ENCODE peak calls at places on chromosome 12, in eight cellular contexts. E is MM.1S, U is tibial nerve, O is uterus, J is BE2C, H is breast epithelium, I is left lung, A is heart right ventricle. Z is an unnamed sample. For H3K27me3, the result is how much of the 10 kb centered on the place peaks cover.

GRCh38 chr12:93115198-93115601 is 186.1 kb upstream of the EEA1 start:
- DNase-seq in E (no peak), U (no peak), O (no peak), J (no peak), H (no peak), I (no peak), A (no peak), Z (no peak)

GRCh38 chr12:100234591-100235304 is 32.1 kb downstream of the DEPDC4 start:
- DNase-seq in E (peak), U (no peak), O (no peak), J (no peak), H (no peak), I (no peak), A (no peak), Z (peak)

GRCh38 chr12:41940571-41940970 is 204.1 kb downstream of the GXYLT1 start:
- DNase-seq in E (no peak), U (no peak), O (no peak), J (no peak), H (no peak), I (no peak), A (no peak), Z (no peak)

GRCh38 chr12:120229583-120230325 is 28.8 kb upstream of the RPLP0 start:
- DNase-seq in E (no peak), U (no peak), O (no peak), J (peak), H (no peak), I (no peak), A (peak), Z (no peak)

GRCh38 chr12:46556105-46556559 is 183.6 kb upstream of the SLC38A2 start:
- DNase-seq in E (peak), U (no peak), O (no peak), J (no peak), H (no peak), I (no peak), A (no peak), Z (peak)

GRCh38 chr12:71661977-71662522 is 1.6 kb downstream of the ZFC3H1 start:
- DNase-seq in E (no peak), U (no peak), O (no peak), J (no peak), H (no peak), I (no peak), A (no peak), Z (peak)

GRCh38 chr12:16526693-16527092 is 79.3 kb downstream of the LMO3 start:
- DNase-seq in E (no peak), U (no peak), O (peak), J (no peak), H (no peak), I (no peak), A (no peak), Z (peak)

GRCh38 chr12:14384783-14385638 is 19.5 kb downstream of the ATF7IP start:
- DNase-seq in E (peak), U (no peak), O (peak), J (peak), H (peak), I (no peak), A (peak), Z (peak)

GRCh38 chr12:10363922-10364838 is 25.7 kb downstream of the KLRK1 start:
- DNase-seq in E (peak), U (no peak), O (peak), J (no peak), H (no peak), I (peak), A (no peak), Z (peak)

GRCh38 chr12:82363990-82364389 is 5.7 kb downstream of the METTL25 start:
- DNase-seq in E (no peak), U (no peak), O (no peak), J (no peak), H (no peak), I (no peak), A (no peak), Z (no peak)

GRCh38 chr12:1500095-1500801 is 94.1 kb downstream of the FBXL14 start:
- DNase-seq in E (no peak), U (peak), O (no peak), J (peak), H (no peak), I (no peak), A (peak), Z (peak)

GRCh38 chr12:102454808-102455760 is 25.3 kb downstream of the IGF1 start:
- DNase-seq in E (no peak), U (no peak), O (peak), J (no peak), H (no peak), I (peak), A (no peak), Z (no peak)

GRCh38 chr12:92784356-92784755 is 81.6 kb downstream of the PLEKHG7 start:
- DNase-seq in E (no peak), U (no peak), O (no peak), J (no peak), H (no peak), I (no peak), A (no peak), Z (peak)

GRCh38 chr12:21962236-21962635 is 21.0 kb upstream of the ABCC9 start:
- DNase-seq in E (no peak), U (no peak), O (no peak), J (no peak), H (no peak), I (no peak), A (no peak), Z (peak)

GRCh38 chr12:105508096-105508495 is 177.6 kb downstream of the C12orf75 start:
- DNase-seq in E (no peak), U (no peak), O (no peak), J (no peak), H (no peak), I (no peak), A (no peak), Z (no peak)

GRCh38 chr12:120390540-120391120 is 21.7 kb upstream of the MSI1 start:
- DNase-seq in E (no peak), U (no peak), O (no peak), J (no peak), H (no peak), I (no peak), A (no peak), Z (no peak)

GRCh38 chr12:129886541-129886940 is 17.3 kb downstream of the TMEM132D start:
- DNase-seq in E (no peak), U (no peak), O (no peak), J (no peak), H (no peak), I (no peak), A (no peak), Z (no peak)

GRCh38 chr12:75996907-75997447 is 34.6 kb downstream of the PHLDA1 start:
- DNase-seq in E (no peak), U (no peak), O (no peak), J (no peak), H (no peak), I (no peak), A (no peak), Z (peak)

GRCh38 chr12:62446741-62447452 is 19.7 kb upstream of the MON2 start:
- DNase-seq in E (no peak), U (no peak), O (no peak), J (no peak), H (no peak), I (no peak), A (no peak), Z (no peak)

GRCh38 chr12:64781374-64782029 is 22.3 kb upstream of the GNS start:
- DNase-seq in E (peak), U (no peak), O (no peak), J (no peak), H (no peak), I (no peak), A (no peak), Z (no peak)

GRCh38 chr12:47838286-47838931 is 18.7 kb upstream of the HDAC7 start:
- DNase-seq in E (no peak), U (no peak), O (peak), J (peak), H (no peak), I (no peak), A (no peak), Z (no peak)

GRCh38 chr12:46490635-46491034 is 118.1 kb upstream of the SLC38A2 start:
- DNase-seq in E (no peak), U (no peak), O (no peak), J (no peak), H (no peak), I (no peak), A (no peak), Z (no peak)

GRCh38 chr12:47854531-47854930 is 34.8 kb upstream of the HDAC7 start:
- DNase-seq in E (no peak), U (no peak), O (no peak), J (no peak), H (no peak), I (no peak), A (no peak), Z (no peak)

GRCh38 chr12:51546102-51546501 is 44.9 kb upstream of the SCN8A start:
- DNase-seq in E (no peak), U (no peak), O (no peak), J (no peak), H (no peak), I (no peak), A (no peak), Z (no peak)

GRCh38 chr12:5706247-5706646 is 238.8 kb downstream of the ANO2 start:
- DNase-seq in E (no peak), U (no peak), O (no peak), J (no peak), H (no peak), I (no peak), A (no peak), Z (no peak)

GRCh38 chr12:39620664-39621658 is 1.4 kb upstream of the ABCD2 start:
- DNase-seq in E (peak), U (no peak), O (no peak), J (peak), H (no peak), I (no peak), A (no peak), Z (no peak)
- H3K4me3 ChIP-seq in E (peak), U (peak), O (peak), J (peak), H (peak), I (peak), A (peak), Z (peak)

GRCh38 chr12:27807063-27807703 is 27.1 kb upstream of the MANSC4 start:
- DNase-seq in E (no peak), U (no peak), O (no peak), J (no peak), H (no peak), I (no peak), A (no peak), Z (no peak)
- TF ChIP-seq CTCF in E (no peak), U (no peak), O (no peak), J (peak), H (no peak), I (no peak), A (no peak), Z (no peak)

GRCh38 chr12:53781218-53781801 is 29.5 kb upstream of the CISTR start:
- DNase-seq in E (no peak), U (no peak), O (no peak), J (no peak), H (no peak), I (no peak), A (no peak), Z (no peak)
- H3K27me3 ChIP-seq in E (under half), U (under half), O (under half), J (half or more), H (under half), I (half or more), A (half or more), Z (under half)

DNA sequence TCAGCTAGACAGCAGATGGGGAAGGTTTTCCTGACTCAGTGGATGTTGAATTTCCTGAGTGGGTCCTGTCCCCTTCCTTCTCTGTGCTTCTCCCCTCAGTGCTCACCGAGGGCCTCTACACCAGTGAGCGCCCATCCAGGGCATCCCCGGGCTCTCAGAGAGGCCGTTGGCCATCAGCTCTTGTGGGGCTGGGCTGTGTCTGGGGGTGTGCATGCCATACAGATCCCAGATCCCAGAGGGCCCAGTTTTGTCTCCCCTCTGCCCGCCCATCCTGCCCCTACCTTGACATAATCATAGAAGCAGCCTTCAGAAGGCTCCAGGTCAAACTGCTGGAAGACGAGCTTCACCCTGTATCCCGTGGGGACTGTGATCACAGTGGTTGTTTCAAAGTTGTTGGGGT is 1.1 kb downstream of the C1R start:
- DNase-seq in E (no peak), U (no peak), O (no peak), J (no peak), H (no peak), I (no peak), A (no peak), Z (no peak)
- H3K4me3 ChIP-seq in E (no peak), U (peak), O (peak), J (no peak), H (peak), I (peak), A (peak), Z (no peak)

GRCh38 chr12:123271182-123271491 is 519 bp downstream of the CDK2AP1 start:
- DNase-seq in E (peak), U (no peak), O (peak), J (peak), H (no peak), I (peak), A (peak), Z (no peak)
- TF ChIP-seq CTCF in E (no peak), U (peak), O (no peak), J (peak), H (peak), I (peak), A (peak), Z (no peak)

GRCh38 chr12:126727218-126727601 is 1539.8 kb upstream of the TMEM132C start:
- DNase-seq in E (no peak), U (no peak), O (no peak), J (no peak), H (no peak), I (no peak), A (no peak), Z (no peak)

GRCh38 chr12:126727656-126728055 is 1539.3 kb upstream of the TMEM132C start:
- DNase-seq in E (no peak), U (no peak), O (no peak), J (no peak), H (no peak), I (no peak), A (no peak), Z (no peak)

DNA sequence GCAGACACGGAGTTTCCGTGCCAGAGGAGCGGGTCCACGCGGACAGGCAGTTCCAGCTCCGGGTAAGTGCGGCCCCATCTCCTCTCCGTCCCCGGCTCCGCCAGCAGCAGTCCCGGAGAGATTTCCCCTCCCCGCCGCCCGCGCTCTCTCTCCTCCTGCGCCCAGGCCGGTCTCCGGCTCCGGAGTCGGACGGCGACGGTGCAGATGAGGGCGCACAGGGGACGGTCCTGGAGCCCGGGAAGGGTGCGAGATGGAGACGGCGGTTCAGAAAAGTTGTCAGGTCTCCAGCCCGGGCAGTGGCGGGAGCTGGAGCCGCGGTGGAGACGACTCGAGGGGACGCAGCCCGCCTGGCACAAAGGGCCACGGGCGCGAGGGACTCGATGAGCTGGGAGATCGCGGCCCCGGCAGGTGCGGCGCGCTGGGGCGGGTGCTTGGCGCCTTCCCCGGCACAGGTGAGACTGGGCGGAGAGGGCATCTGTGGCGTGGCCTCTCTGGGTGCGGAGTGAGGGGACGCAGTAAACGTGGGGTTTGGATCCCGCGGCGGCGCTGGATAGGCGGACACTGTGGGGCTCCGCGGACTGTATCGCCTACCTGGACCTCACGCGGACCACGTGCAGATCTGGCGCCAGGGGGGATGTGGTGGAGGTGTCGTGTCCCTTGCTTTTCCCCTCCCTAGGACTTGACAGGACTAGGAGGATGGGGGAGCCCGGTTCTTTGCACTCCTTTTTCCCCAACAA is 1540.3 kb upstream of the TMEM132C start:
- DNase-seq in E (no peak), U (no peak), O (no peak), J (no peak), H (no peak), I (no peak), A (no peak), Z (no peak)
- H3K27me3 ChIP-seq in E (under half), U (under half), O (under half), J (under half), H (under half), I (under half), A (under half), Z (under half)

GRCh38 chr12:26940820-26941219 is 2.5 kb downstream of the FGFR1OP2 start:
- DNase-seq in E (peak), U (no peak), O (no peak), J (no peak), H (no peak), I (no peak), A (no peak), Z (peak)

GRCh38 chr12:26939192-26939832 is 1.0 kb downstream of the FGFR1OP2 start:
- DNase-seq in E (peak), U (no peak), O (no peak), J (no peak), H (no peak), I (no peak), A (no peak), Z (no peak)

GRCh38 chr12:26939953-26940352 is 1.7 kb downstream of the FGFR1OP2 start:
- DNase-seq in E (peak), U (no peak), O (no peak), J (no peak), H (no peak), I (no peak), A (no peak), Z (no peak)

GRCh38 chr12:26938660-26939185 is 453 bp downstream of the FGFR1OP2 start:
- DNase-seq in E (peak), U (peak), O (no peak), J (no peak), H (no peak), I (no peak), A (no peak), Z (no peak)

GRCh38 chr12:26941251-26941650 is 3.0 kb downstream of the FGFR1OP2 start:
- DNase-seq in E (peak), U (no peak), O (no peak), J (no peak), H (no peak), I (no peak), A (no peak), Z (no peak)
- H3K4me3 ChIP-seq in E (peak), U (no peak), O (no peak), J (no peak), H (no peak), I (no peak), A (no peak), Z (no peak)

DNA sequence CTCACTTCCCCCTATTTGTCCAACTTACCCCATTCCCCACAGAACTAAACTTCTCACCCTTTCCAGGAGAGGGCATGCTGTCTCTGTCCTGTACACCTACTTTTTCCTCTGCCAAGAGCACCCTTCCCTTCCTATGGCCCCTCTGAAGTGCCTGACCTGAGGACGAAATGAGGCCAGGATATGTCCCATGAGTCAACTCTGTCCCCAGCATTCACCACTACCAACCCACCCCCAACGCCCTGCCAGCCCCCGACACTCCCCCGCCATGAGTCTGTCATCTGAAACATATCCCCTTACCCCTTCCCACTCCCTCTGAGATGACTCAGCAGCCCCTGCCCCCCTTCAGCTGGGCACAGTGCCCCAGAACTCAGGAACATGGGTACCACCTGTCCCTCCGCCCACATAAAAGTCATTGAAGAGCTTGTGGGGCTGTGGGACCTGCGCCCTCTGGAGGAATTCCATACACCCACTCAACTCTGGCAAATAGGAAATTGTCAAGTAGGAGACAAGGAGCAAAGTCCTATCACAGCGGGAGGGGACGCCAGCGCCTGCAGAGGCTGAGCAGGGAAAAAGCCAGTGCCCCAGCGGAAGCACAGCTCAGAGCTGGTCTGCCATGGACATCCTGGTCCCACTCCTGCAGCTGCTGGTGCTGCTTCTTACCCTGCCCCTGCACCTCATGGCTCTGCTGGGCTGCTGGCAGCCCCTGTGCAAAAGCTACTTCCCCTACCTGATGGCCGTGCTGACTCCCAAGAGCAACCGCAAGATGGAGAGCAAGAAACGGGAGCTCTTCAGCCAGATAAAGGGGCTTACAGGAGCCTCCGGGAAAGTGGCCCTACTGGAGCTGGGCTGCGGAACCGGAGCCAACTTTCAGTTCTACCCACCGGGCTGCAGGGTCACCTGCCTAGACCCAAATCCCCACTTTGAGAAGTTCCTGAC is 26.3 kb downstream of the ITGA7 start:
- DNase-seq in E (no peak), U (no peak), O (no peak), J (peak), H (no peak), I (peak), A (peak), Z (peak)
- TF ChIP-seq CTCF in E (no peak), U (peak), O (peak), J (peak), H (no peak), I (no peak), A (peak), Z (no peak)

GRCh38 chr12:52674416-52674775 is 5.8 kb downstream of the KRT1 start:
- DNase-seq in E (no peak), U (no peak), O (no peak), J (no peak), H (no peak), I (no peak), A (no peak), Z (no peak)
- H3K27me3 ChIP-seq in E (half or more), U (under half), O (under half), J (under half), H (under half), I (under half), A (under half), Z (under half)